ENCODE peak calls at places on chromosome 10, in four cellular contexts. One of them, this sample, is unnamed.

GRCh38 chr10:116371737-116372136 is 47.5 kb downstream of the CCDC172 start:
- DNase-seq in MM.1S: no peak
- DNase-seq in endothelial cell of umbilical vein: no peak
- DNase-seq in fibroblast of lung: peak; percentile 47
- DNase-seq in this sample: no peak

GRCh38 chr10:96043895-96044580 is 655 bp downstream of the CCNJ start:
- DNase-seq in MM.1S: peak; percentile 31
- DNase-seq in endothelial cell of umbilical vein: peak; percentile 50
- DNase-seq in fibroblast of lung: peak; percentile 31
- DNase-seq in this sample: peak; percentile 58

GRCh38 chr10:98357208-98357836 is 57.7 kb downstream of the PYROXD2 start:
- DNase-seq in MM.1S: no peak
- DNase-seq in endothelial cell of umbilical vein: no peak
- DNase-seq in fibroblast of lung: peak; percentile 77
- DNase-seq in this sample: no peak

GRCh38 chr10:51955696-51956095 is 256.3 kb upstream of the CSTF2T start:
- DNase-seq in MM.1S: no peak
- DNase-seq in endothelial cell of umbilical vein: no peak
- DNase-seq in fibroblast of lung: no peak
- DNase-seq in this sample: no peak

GRCh38 chr10:110773693-110774068 is 98.0 kb upstream of the PDCD4 start:
- DNase-seq in MM.1S: no peak
- DNase-seq in endothelial cell of umbilical vein: no peak
- DNase-seq in fibroblast of lung: no peak
- DNase-seq in this sample: no peak

GRCh38 chr10:3425261-3425660 is 252.7 kb upstream of the PITRM1 start:
- DNase-seq in MM.1S: no peak
- DNase-seq in endothelial cell of umbilical vein: no peak
- DNase-seq in fibroblast of lung: no peak
- DNase-seq in this sample: no peak

GRCh38 chr10:18486444-18486843 is 164.9 kb downstream of the NSUN6 start:
- DNase-seq in MM.1S: no peak
- DNase-seq in endothelial cell of umbilical vein: no peak
- DNase-seq in fibroblast of lung: no peak
- DNase-seq in this sample: no peak

GRCh38 chr10:27242951-27243551 is 2.5 kb upstream of the ACBD5 start:
- DNase-seq in MM.1S: peak; percentile 82
- DNase-seq in endothelial cell of umbilical vein: peak; percentile 86
- DNase-seq in fibroblast of lung: peak; percentile 70
- DNase-seq in this sample: peak; percentile 76

GRCh38 chr10:77377034-77377433 is 260.6 kb downstream of the KCNMA1 start:
- DNase-seq in MM.1S: no peak
- DNase-seq in endothelial cell of umbilical vein: no peak
- DNase-seq in fibroblast of lung: no peak
- DNase-seq in this sample: no peak

GRCh38 chr10:86653379-86653778 is 968 bp upstream of the OPN4 start:
- DNase-seq in MM.1S: no peak
- DNase-seq in endothelial cell of umbilical vein: no peak
- DNase-seq in fibroblast of lung: no peak
- DNase-seq in this sample: no peak

GRCh38 chr10:132509506-132510173 is 27.9 kb upstream of the INPP5A start:
- DNase-seq in MM.1S: no peak
- DNase-seq in endothelial cell of umbilical vein: no peak
- DNase-seq in fibroblast of lung: no peak
- DNase-seq in this sample: no peak

GRCh38 chr10:3729397-3729796 is 55.6 kb downstream of the KLF6 start:
- DNase-seq in MM.1S: no peak
- DNase-seq in endothelial cell of umbilical vein: no peak
- DNase-seq in fibroblast of lung: peak; percentile 51
- DNase-seq in this sample: peak; percentile 59

GRCh38 chr10:78604286-78604685 is 464.5 kb upstream of the ZMIZ1 start:
- DNase-seq in MM.1S: no peak
- DNase-seq in endothelial cell of umbilical vein: no peak
- DNase-seq in fibroblast of lung: no peak
- DNase-seq in this sample: no peak

GRCh38 chr10:36538945-36539586 is 586.3 kb upstream of the ANKRD30A start:
- DNase-seq in MM.1S: no peak
- DNase-seq in endothelial cell of umbilical vein: peak; percentile 100
- DNase-seq in fibroblast of lung: peak; percentile 28
- DNase-seq in this sample: peak; percentile 73

GRCh38 chr10:28302012-28302667 is 724 bp downstream of the MPP7 start:
- DNase-seq in MM.1S: no peak
- DNase-seq in endothelial cell of umbilical vein: peak; percentile 11
- DNase-seq in fibroblast of lung: peak; percentile 5
- DNase-seq in this sample: no peak

GRCh38 chr10:114713525-114713924 is 55.5 kb upstream of the ABLIM1 start:
- DNase-seq in MM.1S: no peak
- DNase-seq in endothelial cell of umbilical vein: peak; percentile 52
- DNase-seq in fibroblast of lung: no peak
- DNase-seq in this sample: no peak

GRCh38 chr10:92544296-92544695 is 29.6 kb downstream of the IDE start:
- DNase-seq in MM.1S: no peak
- DNase-seq in endothelial cell of umbilical vein: peak; percentile 45
- DNase-seq in fibroblast of lung: no peak
- DNase-seq in this sample: peak; percentile 75

GRCh38 chr10:107918171-107918570 is 753.7 kb upstream of the SORCS1 start:
- DNase-seq in MM.1S: no peak
- DNase-seq in endothelial cell of umbilical vein: no peak
- DNase-seq in fibroblast of lung: no peak
- DNase-seq in this sample: no peak

GRCh38 chr10:124744688-124745055 is 494 bp upstream of the FAM53B start:
- DNase-seq in MM.1S: no peak
- DNase-seq in endothelial cell of umbilical vein: peak; percentile 78
- DNase-seq in fibroblast of lung: peak; percentile 69
- DNase-seq in this sample: peak; percentile 59

GRCh38 chr10:128934492-128934891 is 532.5 kb upstream of the MGMT start:
- DNase-seq in MM.1S: peak; percentile 67
- DNase-seq in endothelial cell of umbilical vein: no peak
- DNase-seq in fibroblast of lung: no peak
- DNase-seq in this sample: no peak

GRCh38 chr10:32888161-32888927 is 69.7 kb downstream of the ITGB1 start:
- DNase-seq in MM.1S: no peak
- DNase-seq in endothelial cell of umbilical vein: no peak
- DNase-seq in fibroblast of lung: no peak
- DNase-seq in this sample: no peak

GRCh38 chr10:118978998-118979350 is 50.5 kb upstream of the NANOS1 start:
- DNase-seq in MM.1S: no peak
- DNase-seq in endothelial cell of umbilical vein: no peak
- DNase-seq in fibroblast of lung: no peak
- DNase-seq in this sample: no peak

GRCh38 chr10:61463035-61463909 is 10.1 kb upstream of the TMEM26 start:
- DNase-seq in MM.1S: no peak
- DNase-seq in endothelial cell of umbilical vein: peak; percentile 81
- DNase-seq in fibroblast of lung: peak; percentile 97
- DNase-seq in this sample: no peak

GRCh38 chr10:69572159-69573055 is 815 bp downstream of the NEUROG3 start:
- DNase-seq in MM.1S: no peak
- DNase-seq in endothelial cell of umbilical vein: no peak
- DNase-seq in fibroblast of lung: no peak
- DNase-seq in this sample: peak; percentile 14

GRCh38 chr10:97292097-97292861 is at the start of gene ARHGAP19:
- DNase-seq in MM.1S: peak; percentile 98
- DNase-seq in endothelial cell of umbilical vein: peak; percentile 99
- DNase-seq in fibroblast of lung: peak; percentile 98
- DNase-seq in this sample: peak; percentile 99

GRCh38 chr10:30431435-30431911 is 2.5 kb upstream of the MAP3K8 start:
- DNase-seq in MM.1S: no peak
- DNase-seq in endothelial cell of umbilical vein: no peak
- DNase-seq in fibroblast of lung: peak; percentile 42
- DNase-seq in this sample: peak; percentile 54

GRCh38 chr10:73017955-73018480 is 63.4 kb upstream of the PLA2G12B start:
- DNase-seq in MM.1S: no peak
- DNase-seq in endothelial cell of umbilical vein: no peak
- DNase-seq in fibroblast of lung: peak; percentile 30
- DNase-seq in this sample: no peak

GRCh38 chr10:74674892-74675291 is 151.5 kb upstream of the KAT6B start:
- DNase-seq in MM.1S: no peak
- DNase-seq in endothelial cell of umbilical vein: no peak
- DNase-seq in fibroblast of lung: no peak
- DNase-seq in this sample: no peak

GRCh38 chr10:13351340-13351915 is 3.3 kb upstream of the SEPHS1 start:
- DNase-seq in MM.1S: peak; percentile 53
- DNase-seq in endothelial cell of umbilical vein: no peak
- DNase-seq in fibroblast of lung: no peak
- DNase-seq in this sample: no peak

GRCh38 chr10:47165711-47166404 is 134.1 kb upstream of the GDF10 start:
- DNase-seq in MM.1S: no peak
- DNase-seq in endothelial cell of umbilical vein: peak; percentile 11
- DNase-seq in fibroblast of lung: peak; percentile 76
- DNase-seq in this sample: no peak

GRCh38 chr10:90652519-90652918 is 205.3 kb downstream of the HTR7 start:
- DNase-seq in MM.1S: no peak
- DNase-seq in endothelial cell of umbilical vein: peak; percentile 10
- DNase-seq in fibroblast of lung: peak; percentile 56
- DNase-seq in this sample: peak; percentile 37

GRCh38 chr10:63766766-63767505 is 245.7 kb downstream of the REEP3 start:
- DNase-seq in MM.1S: no peak
- DNase-seq in endothelial cell of umbilical vein: peak; percentile 77
- DNase-seq in fibroblast of lung: peak; percentile 37
- DNase-seq in this sample: peak; percentile 8

GRCh38 chr10:131050162-131050766 is 261.3 kb downstream of the TCERG1L start:
- DNase-seq in MM.1S: no peak
- DNase-seq in endothelial cell of umbilical vein: no peak
- DNase-seq in fibroblast of lung: no peak
- DNase-seq in this sample: no peak

GRCh38 chr10:104247513-104248146 is 7.1 kb upstream of the GSTO1 start:
- DNase-seq in MM.1S: no peak
- DNase-seq in endothelial cell of umbilical vein: no peak
- DNase-seq in fibroblast of lung: no peak
- DNase-seq in this sample: no peak

GRCh38 chr10:118701529-118702323 is 53.0 kb downstream of the CACUL1 start:
- DNase-seq in MM.1S: no peak
- DNase-seq in endothelial cell of umbilical vein: no peak
- DNase-seq in fibroblast of lung: no peak
- DNase-seq in this sample: no peak

GRCh38 chr10:131902211-131902610 is 1.4 kb downstream of the PPP2R2D start:
- DNase-seq in MM.1S: no peak
- DNase-seq in endothelial cell of umbilical vein: no peak
- DNase-seq in fibroblast of lung: no peak
- DNase-seq in this sample: no peak

GRCh38 chr10:46077141-46077554 is 31.1 kb upstream of the MSMB start:
- DNase-seq in MM.1S: no peak
- DNase-seq in endothelial cell of umbilical vein: no peak
- DNase-seq in fibroblast of lung: peak; percentile 9
- DNase-seq in this sample: peak; percentile 17
- H3K9ac ChIP-seq in MM.1S: no peak overlapping the region
- H3K9ac ChIP-seq in endothelial cell of umbilical vein: no peak overlapping the region
- H3K9ac ChIP-seq in fibroblast of lung: no peak overlapping the region
- H3K9ac ChIP-seq in this sample: no peak overlapping the region

GRCh38 chr10:6494934-6495592 is 85.0 kb downstream of the PRKCQ start:
- DNase-seq in MM.1S: no peak
- DNase-seq in endothelial cell of umbilical vein: no peak
- DNase-seq in fibroblast of lung: no peak
- DNase-seq in this sample: no peak
- H3K4me2 ChIP-seq in MM.1S: no peak overlapping the region
- H3K4me2 ChIP-seq in endothelial cell of umbilical vein: no peak overlapping the region
- H3K4me2 ChIP-seq in fibroblast of lung: no peak overlapping the region
- H3K4me2 ChIP-seq in this sample: no peak overlapping the region

DNA sequence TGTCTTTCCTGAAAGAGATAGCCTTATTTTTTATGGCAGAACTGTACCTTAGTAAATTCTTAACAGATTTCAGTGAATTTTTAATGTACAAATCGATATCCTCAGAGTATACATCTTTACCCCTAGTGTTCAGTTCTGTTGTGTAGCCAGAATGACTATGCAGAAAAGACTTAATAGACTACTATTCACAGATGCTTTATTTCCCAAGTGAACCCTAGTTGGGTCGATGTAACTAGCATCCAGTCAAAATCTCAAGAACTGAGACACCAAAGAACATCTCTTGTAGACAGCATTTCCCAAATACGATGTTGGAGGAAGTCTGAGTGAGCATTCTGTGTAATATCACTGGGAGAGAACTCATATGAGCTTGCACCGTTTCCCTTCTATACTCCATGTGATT is 1.5 kb downstream of the AKR1C3 start:
- DNase-seq in MM.1S: no peak
- DNase-seq in endothelial cell of umbilical vein: no peak
- DNase-seq in fibroblast of lung: no peak
- DNase-seq in this sample: no peak
- H3K9ac ChIP-seq in MM.1S: no peak overlapping the region
- H3K9ac ChIP-seq in endothelial cell of umbilical vein: no peak overlapping the region
- H3K9ac ChIP-seq in fibroblast of lung: no peak overlapping the region
- H3K9ac ChIP-seq in this sample: no peak overlapping the region

GRCh38 chr10:35324196-35324595 is 12.1 kb upstream of the CCNY start:
- DNase-seq in MM.1S: no peak
- DNase-seq in endothelial cell of umbilical vein: no peak
- DNase-seq in fibroblast of lung: no peak
- DNase-seq in this sample: no peak
- H3K4me2 ChIP-seq in MM.1S: no peak overlapping the region
- H3K4me2 ChIP-seq in endothelial cell of umbilical vein: no peak overlapping the region
- H3K4me2 ChIP-seq in fibroblast of lung: no peak overlapping the region
- H3K4me2 ChIP-seq in this sample: no peak overlapping the region

This sample was measured in mammary epithelial cell.